ENCODE peak calls at places on chromosomes 4 and X, in five cellular contexts. I, E, M, F and B are unnamed samples.

GRCh38 chr4:157514711-157515110 is 294.2 kb downstream of the GRIA2 start:
- DNase-seq in E (peak; percentile 62), F (peak; percentile 9), M (no peak), I (peak; percentile 0), B (peak; percentile 9)

GRCh38 chr4:52954771-52955170 is 92.7 kb downstream of the RASL11B start:
- DNase-seq in I (no peak), M (no peak), F (no peak), E (no peak), B (no peak)

GRCh38 chr4:2879026-2879425 is 35.4 kb downstream of the ADD1 start:
- DNase-seq in E (no peak), I (no peak), F (no peak), M (no peak), B (no peak)

GRCh38 chr4:88533088-88533790 is 9.7 kb upstream of the PYURF start:
- DNase-seq in I (peak; percentile 56), E (no peak), M (no peak), F (no peak), B (peak; percentile 64)

GRCh38 chrX:108304210-108304609 is 134.0 kb downstream of the COL4A6 start:
- DNase-seq in M (no peak), F (peak; percentile 35), E (peak; percentile 20), I (no peak), B (no peak)

GRCh38 chr4:183823394-183823793 is 81.7 kb upstream of the STOX2 start:
- DNase-seq in E (no peak), F (no peak), M (no peak), I (peak; percentile 35), B (no peak)

GRCh38 chr4:128803783-128804182 is 5.7 kb upstream of the JADE1 start:
- DNase-seq in F (no peak), M (peak; percentile 32), E (no peak), I (no peak), B (no peak)

GRCh38 chrX:49246541-49246940 is 11.3 kb downstream of the CCDC22 start:
- DNase-seq in E (no peak), I (no peak), M (no peak), F (no peak), B (no peak)

GRCh38 chr4:107115185-107115847 is 79.2 kb upstream of the DKK2 start:
- DNase-seq in M (no peak), E (no peak), I (peak; percentile 47), F (no peak), B (peak; percentile 54)

GRCh38 chr4:100780126-100780525 is 262.3 kb upstream of the EMCN start:
- DNase-seq in E (no peak), F (no peak), M (no peak), I (no peak), B (no peak)

GRCh38 chr4:624705-625590 is at the start of gene PDE6B:
- DNase-seq in I (no peak), M (no peak), E (peak; percentile 39), F (no peak), B (no peak)

GRCh38 chrX:73455171-73455570 is 8.3 kb downstream of the CDX4 start:
- DNase-seq in E (no peak), I (no peak), M (no peak), F (no peak), B (no peak)

GRCh38 chrX:10722804-10723364 is 102.5 kb upstream of the MID1 start:
- DNase-seq in M (peak; percentile 0), F (peak; percentile 54), E (peak; percentile 33), I (peak; percentile 26), B (peak; percentile 18)

GRCh38 chrX:69130448-69130847 is 34.8 kb downstream of the PJA1 start:
- DNase-seq in M (no peak), I (no peak), E (no peak), F (no peak), B (no peak)

GRCh38 chr4:73741140-73741749 is 876 bp downstream of the CXCL8 start:
- DNase-seq in F (no peak), M (no peak), E (no peak), I (peak; percentile 23), B (peak; percentile 12)

GRCh38 chrX:57681341-57681740 is 1.3 kb upstream of the NLRP2B start:
- DNase-seq in E (no peak), F (no peak), M (no peak), I (no peak), B (no peak)

GRCh38 chr4:14022428-14022827 is 394.9 kb upstream of the BOD1L1 start:
- DNase-seq in E (no peak), M (no peak), F (no peak), I (peak; percentile 64), B (peak; percentile 29)

GRCh38 chrX:15724911-15725310 is 13.2 kb upstream of the CA5B start:
- DNase-seq in M (no peak), F (no peak), E (no peak), I (no peak), B (no peak)

GRCh38 chrX:81259008-81259713 is 57.3 kb downstream of the SH3BGRL start:
- DNase-seq in M (no peak), I (peak; percentile 58), F (no peak), E (no peak), B (peak; percentile 83)

GRCh38 chr4:156999175-156999517 is 27.5 kb upstream of the PDGFC start:
- DNase-seq in M (no peak), E (no peak), I (peak; percentile 100), F (no peak), B (peak; percentile 89)

GRCh38 chr4:162408309-162408708 is 244.5 kb upstream of the FSTL5 start:
- DNase-seq in I (no peak), M (no peak), F (no peak), E (no peak), B (no peak)

GRCh38 chr4:81606796-81607550 is 135.3 kb upstream of the RASGEF1B start:
- DNase-seq in E (no peak), I (no peak), F (peak; percentile 49), M (no peak), B (no peak)

GRCh38 chr4:151979835-151980234 is 219.0 kb upstream of the GATB start:
- DNase-seq in M (no peak), I (no peak), E (no peak), F (no peak), B (no peak)